ENCODE peak calls at places on chromosomes 4 and X, in eight cellular contexts. A, F, Y, T, P, O, H and K are unnamed samples.

GRCh38 chr4:5052424-5052702 is 1.1 kb downstream of the STK32B start:
- DNase-seq in O (no peak), A (no peak), T (no peak), P (no peak), H (no peak), F (no peak), Y (no peak), K (no peak)

GRCh38 chrX:106933538-106933961 is 13.3 kb downstream of the CLDN2 start:
- DNase-seq in T (peak; percentile 59), F (no peak), H (no peak), Y (no peak), A (peak; percentile 25), O (no peak), P (no peak), K (peak; percentile 16)

GRCh38 chr4:1200425-1201035 is 28.1 kb upstream of the SPON2 start:
- DNase-seq in H (no peak), F (peak; percentile 11), T (peak; percentile 91), A (peak; percentile 55), P (peak; percentile 94), Y (peak; percentile 93), O (peak; percentile 69), K (peak; percentile 80)

GRCh38 chrX:97547873-97548578 is 664.3 kb downstream of the RPA4 start:
- DNase-seq in Y (no peak), F (no peak), H (no peak), O (no peak), A (no peak), P (peak; percentile 6), T (peak; percentile 40), K (no peak)

GRCh38 chrX:44036336-44036735 is 63.1 kb upstream of the NDP start:
- DNase-seq in T (peak; percentile 79), O (no peak), F (no peak), P (peak; percentile 74), Y (no peak), A (no peak), H (no peak), K (no peak)

GRCh38 chr4:140756292-140757219 is at the start of gene TBC1D9:
- DNase-seq in T (peak; percentile 85), F (no peak), O (peak; percentile 92), Y (peak; percentile 94), H (peak; percentile 86), P (peak; percentile 70), A (peak; percentile 87), K (peak; percentile 86)

GRCh38 chr4:8905773-8906667 is 34.4 kb upstream of the HMX1 start:
- DNase-seq in F (no peak), A (no peak), P (no peak), Y (no peak), H (no peak), O (no peak), T (no peak), K (peak; percentile 5)

GRCh38 chrX:46184749-46185148 is 360.5 kb downstream of the ZNF674 start:
- DNase-seq in P (no peak), T (no peak), F (no peak), O (no peak), Y (no peak), H (no peak), A (no peak), K (no peak)

GRCh38 chr4:40525811-40526598 is 103.7 kb downstream of the RBM47 start:
- DNase-seq in P (peak; percentile 90), A (no peak), F (no peak), Y (no peak), T (peak; percentile 93), O (peak; percentile 76), H (peak; percentile 48), K (no peak)

GRCh38 chrX:118534716-118535493 is 39.3 kb downstream of the DOCK11 start:
- DNase-seq in Y (no peak), F (no peak), H (no peak), O (no peak), A (no peak), P (no peak), T (no peak), K (no peak)

GRCh38 chr4:139469216-139469615 is 15.3 kb downstream of the RAB33B start:
- DNase-seq in O (no peak), T (no peak), Y (no peak), P (no peak), H (no peak), F (no peak), A (no peak), K (no peak)
- H3K36me3 ChIP-seq in O (peaks cover 16% of the 10 kb centered on the region), T (peaks cover 11% of the 10 kb centered on the region), Y (peaks cover 5% of the 10 kb centered on the region), P (peaks cover 2% of the 10 kb centered on the region), H (peaks cover 7% of the 10 kb centered on the region), F (peaks cover 19% of the 10 kb centered on the region), A (no peaks in the 10 kb centered on the region), K (no peaks in the 10 kb centered on the region)

DNA sequence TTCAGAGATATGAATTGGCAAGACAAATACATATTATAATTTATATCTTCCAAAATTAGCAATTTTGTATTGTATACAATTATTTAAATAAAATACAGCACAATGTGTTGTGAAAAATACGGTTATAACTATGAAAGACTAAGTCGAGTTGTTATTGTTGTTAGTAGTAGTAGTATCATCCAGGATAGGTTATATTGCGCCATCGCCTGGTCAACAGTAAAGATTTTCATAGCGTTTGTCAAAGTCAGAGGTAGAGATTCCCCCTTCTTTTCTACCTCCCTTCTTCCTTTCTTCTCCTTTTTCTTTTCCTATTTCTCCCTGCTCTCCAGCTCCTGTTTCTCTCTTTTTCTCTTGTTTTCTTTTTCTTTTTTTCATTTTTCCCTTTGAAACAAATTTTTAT is 499.1 kb upstream of the EPHA5 start:
- DNase-seq in O (no peak), P (no peak), H (no peak), T (peak; percentile 44), A (no peak), F (no peak), Y (no peak), K (no peak)
- H3K4me1 ChIP-seq in O (no peaks in the 10 kb centered on the region), P (no peaks in the 10 kb centered on the region), H (no peaks in the 10 kb centered on the region), T (no peaks in the 10 kb centered on the region), A (no peaks in the 10 kb centered on the region), F (no peaks in the 10 kb centered on the region), Y (no peaks in the 10 kb centered on the region), K (no peaks in the 10 kb centered on the region)

DNA sequence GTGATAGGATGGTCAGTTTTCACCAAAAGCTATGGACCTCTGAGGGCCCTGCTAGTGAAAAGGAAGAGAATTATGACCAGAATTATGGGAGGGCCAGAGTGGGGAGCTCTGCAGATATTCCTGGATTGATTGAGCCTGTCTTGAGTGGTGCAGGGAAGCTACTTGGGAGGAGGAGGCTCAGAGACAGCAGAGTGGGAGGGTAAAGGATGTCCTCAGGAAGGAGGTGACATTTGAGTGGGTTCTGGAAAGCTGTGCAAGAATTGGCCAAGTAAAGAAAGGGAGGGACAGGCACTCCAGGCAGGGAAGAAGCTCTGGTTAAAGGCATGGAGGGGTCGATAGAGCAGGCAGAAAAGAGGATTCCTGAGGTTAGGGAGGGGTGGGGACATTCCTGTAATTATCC is 24.1 kb downstream of the RNF4 start:
- DNase-seq in Y (no peak), H (no peak), A (no peak), T (no peak), O (no peak), F (no peak), P (no peak), K (no peak)
- H3K36me3 ChIP-seq in Y (peaks cover 50% of the 10 kb centered on the region), H (peaks cover 21% of the 10 kb centered on the region), A (peaks cover 13% of the 10 kb centered on the region), T (peaks cover 36% of the 10 kb centered on the region), O (peaks cover 42% of the 10 kb centered on the region), F (peaks cover 75% of the 10 kb centered on the region), P (peaks cover 13% of the 10 kb centered on the region), K (no peaks in the 10 kb centered on the region)

DNA sequence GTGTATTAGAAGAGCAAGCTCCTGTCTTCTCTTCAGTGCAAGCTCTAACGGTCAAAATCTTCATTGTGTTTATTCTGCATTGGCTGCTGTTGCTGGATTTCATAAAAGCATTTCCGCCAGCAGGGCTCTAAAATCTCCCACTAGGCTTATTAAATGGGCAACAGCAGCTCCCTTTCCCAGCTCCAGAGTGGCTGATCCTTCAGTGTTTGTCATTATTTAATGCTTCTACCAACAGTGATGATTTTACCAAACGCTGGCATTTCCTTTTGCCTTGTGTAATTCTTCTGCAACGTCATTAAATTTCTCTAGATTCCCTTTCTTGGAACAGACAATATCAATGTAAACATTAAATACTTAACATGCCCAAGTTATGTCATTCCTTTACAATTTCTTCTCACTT is 20.1 kb downstream of the SLC7A11 start:
- DNase-seq in T (peak; percentile 82), A (no peak), H (peak; percentile 17), P (peak; percentile 84), O (no peak), Y (no peak), F (no peak), K (peak; percentile 17)
- H3K4me1 ChIP-seq in T (peaks cover 9% of the 10 kb centered on the region), A (peaks cover 6% of the 10 kb centered on the region), H (peaks cover 4% of the 10 kb centered on the region), P (peaks cover 5% of the 10 kb centered on the region), O (no peaks in the 10 kb centered on the region), Y (no peaks in the 10 kb centered on the region), F (no peaks in the 10 kb centered on the region), K (no peaks in the 10 kb centered on the region)

GRCh38 chrX:150324919-150325318 is 38.2 kb upstream of the MAMLD1 start:
- DNase-seq in T (peak; percentile 8), Y (no peak), O (no peak), P (no peak), F (no peak), A (no peak), H (no peak), K (no peak)
- H3K36me3 ChIP-seq in T (no peaks in the 10 kb centered on the region), Y (no peaks in the 10 kb centered on the region), O (no peaks in the 10 kb centered on the region), P (no peaks in the 10 kb centered on the region), F (no peaks in the 10 kb centered on the region), A (no peaks in the 10 kb centered on the region), H (no peaks in the 10 kb centered on the region), K (no peaks in the 10 kb centered on the region)